ENCODE peak calls at places on chromosomes 2 and 18, in six cellular contexts. Q is CD8-positive, alpha-beta T cell; E is SJSA1; G is HL-60; R is heart right ventricle; S is Caco-2. L is an unnamed sample.

GRCh38 chr18:77105680-77106079 is 26.9 kb downstream of the MBP start:
- DNase-seq in Q (no peak), R (no peak), G (no peak), S (no peak), E (no peak), L (no peak)

GRCh38 chr2:236177967-236178909 is 10.1 kb upstream of the GBX2 start:
- DNase-seq in G (no peak), E (peak; percentile 77), S (peak; percentile 87), Q (no peak), R (peak; percentile 40), L (no peak)

GRCh38 chr2:165113414-165113813 is 90.4 kb downstream of the SCN3A start:
- DNase-seq in R (no peak), Q (no peak), E (peak; percentile 38), S (no peak), G (no peak), L (no peak)

GRCh38 chr2:86038291-86039081 is 67.2 kb downstream of the POLR1A start:
- DNase-seq in S (no peak), G (peak; percentile 84), R (no peak), Q (peak; percentile 91), E (no peak), L (peak; percentile 93)

GRCh38 chr2:20501974-20502373 is 55.1 kb downstream of the RHOB start:
- DNase-seq in R (no peak), Q (no peak), G (peak; percentile 69), E (peak; percentile 51), S (no peak), L (no peak)

GRCh38 chr2:72023678-72024390 is 123.8 kb downstream of the CYP26B1 start:
- DNase-seq in R (peak; percentile 0), Q (no peak), S (no peak), G (no peak), E (no peak), L (no peak)

GRCh38 chr2:112187805-112188596 is 49.8 kb downstream of the FBLN7 start:
- DNase-seq in R (no peak), Q (peak; percentile 85), S (no peak), E (no peak), G (no peak), L (peak; percentile 90)

GRCh38 chr18:24491882-24492281 is 31.4 kb downstream of the HRH4 start:
- DNase-seq in G (no peak), S (no peak), R (no peak), E (no peak), Q (no peak), L (peak; percentile 1)

GRCh38 chr2:40242315-40242714 is 209.6 kb downstream of the SLC8A1 start:
- DNase-seq in S (no peak), G (no peak), R (no peak), E (no peak), Q (no peak), L (no peak)

GRCh38 chr2:237134321-237134720 is 48.6 kb downstream of the COPS8 start:
- DNase-seq in R (no peak), G (no peak), Q (no peak), S (no peak), E (no peak), L (no peak)

GRCh38 chr18:48228301-48228715 is 180.9 kb downstream of the ZBTB7C start:
- DNase-seq in E (no peak), S (no peak), R (peak; percentile 34), Q (no peak), G (no peak), L (no peak)

GRCh38 chr2:60058781-60059180 is 494.7 kb downstream of the BCL11A start:
- DNase-seq in G (no peak), E (no peak), Q (no peak), R (no peak), S (no peak), L (no peak)

GRCh38 chr18:286515-287310 is 18.9 kb upstream of the THOC1 start:
- DNase-seq in G (no peak), R (no peak), E (peak; percentile 39), Q (no peak), S (peak; percentile 12), L (peak; percentile 22)

GRCh38 chr18:47975701-47976100 is 45.2 kb upstream of the SMAD2 start:
- DNase-seq in Q (no peak), R (no peak), E (no peak), S (no peak), G (no peak), L (no peak)

GRCh38 chr2:126858436-126858835 is 40.3 kb upstream of the TEX51 start:
- DNase-seq in S (no peak), G (no peak), R (no peak), E (no peak), Q (no peak), L (no peak)

GRCh38 chr2:233228414-233228813 is 23.1 kb upstream of the ATG16L1 start:
- DNase-seq in R (no peak), G (no peak), Q (no peak), E (no peak), S (no peak), L (no peak)

GRCh38 chr18:58288922-58289797 is 245.1 kb downstream of the NEDD4L start:
- DNase-seq in G (no peak), E (peak; percentile 69), R (no peak), S (no peak), Q (no peak), L (no peak)

GRCh38 chr2:114517580-114517979 is 75.1 kb downstream of the DPP10 start:
- DNase-seq in E (no peak), R (no peak), G (no peak), Q (no peak), S (no peak), L (no peak)

GRCh38 chr2:10053351-10053750 is 10.0 kb downstream of the KLF11 start:
- DNase-seq in E (no peak), S (no peak), G (no peak), Q (no peak), R (no peak), L (no peak)

GRCh38 chr2:213627835-213628234 is 343.6 kb downstream of the SPAG16 start:
- DNase-seq in G (no peak), S (no peak), Q (no peak), R (no peak), E (no peak), L (no peak)

GRCh38 chr2:68743531-68743930 is 8.9 kb downstream of the ARHGAP25 start:
- DNase-seq in R (no peak), Q (no peak), E (no peak), S (no peak), G (no peak), L (no peak)
- H3K4me3 ChIP-seq in R (no peak overlapping the region), Q (no peak overlapping the region), E (no peak overlapping the region), S (no peak overlapping the region), G (no peak overlapping the region), L (no peak overlapping the region)

GRCh38 chr2:207042841-207043240 is 103.5 kb downstream of the CPO start:
- DNase-seq in E (no peak), S (no peak), R (no peak), Q (no peak), G (no peak), L (no peak)

GRCh38 chr2:207040606-207041173 is 101.4 kb downstream of the CPO start:
- DNase-seq in G (no peak), E (no peak), Q (no peak), S (no peak), R (no peak), L (no peak)

GRCh38 chr2:207042155-207042554 is 102.8 kb downstream of the CPO start:
- DNase-seq in Q (no peak), S (no peak), E (peak; percentile 59), R (no peak), G (no peak), L (no peak)

GRCh38 chr2:207041753-207042152 is 102.4 kb downstream of the CPO start:
- DNase-seq in S (no peak), Q (no peak), G (no peak), E (no peak), R (no peak), L (no peak)

DNA sequence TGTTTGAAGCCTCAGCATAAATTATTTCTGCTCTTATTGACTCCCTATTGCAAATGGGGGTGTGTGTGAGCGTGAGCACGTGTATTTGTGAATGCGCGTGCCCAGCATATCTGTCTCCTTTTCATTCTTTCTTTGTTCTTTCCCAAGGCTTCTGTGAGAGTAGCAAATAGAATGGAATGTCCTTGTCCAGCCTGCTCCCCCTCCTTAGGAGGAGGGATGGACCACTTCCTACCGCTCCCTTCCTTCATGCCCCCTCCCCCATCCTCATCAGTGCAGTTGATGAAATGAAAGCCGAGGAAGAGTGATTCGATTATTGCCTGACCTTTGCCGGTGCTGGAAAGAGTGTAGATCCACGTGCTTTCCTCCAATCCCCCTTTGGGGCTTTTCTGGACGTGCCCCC is 102.0 kb downstream of the CPO start:
- DNase-seq in Q (no peak), S (no peak), E (peak; percentile 53), G (no peak), R (no peak), L (no peak)
- H3K4me3 ChIP-seq in Q (no peak overlapping the region), S (no peak overlapping the region), E (no peak overlapping the region), G (no peak overlapping the region), R (no peak overlapping the region), L (no peak overlapping the region)

DNA sequence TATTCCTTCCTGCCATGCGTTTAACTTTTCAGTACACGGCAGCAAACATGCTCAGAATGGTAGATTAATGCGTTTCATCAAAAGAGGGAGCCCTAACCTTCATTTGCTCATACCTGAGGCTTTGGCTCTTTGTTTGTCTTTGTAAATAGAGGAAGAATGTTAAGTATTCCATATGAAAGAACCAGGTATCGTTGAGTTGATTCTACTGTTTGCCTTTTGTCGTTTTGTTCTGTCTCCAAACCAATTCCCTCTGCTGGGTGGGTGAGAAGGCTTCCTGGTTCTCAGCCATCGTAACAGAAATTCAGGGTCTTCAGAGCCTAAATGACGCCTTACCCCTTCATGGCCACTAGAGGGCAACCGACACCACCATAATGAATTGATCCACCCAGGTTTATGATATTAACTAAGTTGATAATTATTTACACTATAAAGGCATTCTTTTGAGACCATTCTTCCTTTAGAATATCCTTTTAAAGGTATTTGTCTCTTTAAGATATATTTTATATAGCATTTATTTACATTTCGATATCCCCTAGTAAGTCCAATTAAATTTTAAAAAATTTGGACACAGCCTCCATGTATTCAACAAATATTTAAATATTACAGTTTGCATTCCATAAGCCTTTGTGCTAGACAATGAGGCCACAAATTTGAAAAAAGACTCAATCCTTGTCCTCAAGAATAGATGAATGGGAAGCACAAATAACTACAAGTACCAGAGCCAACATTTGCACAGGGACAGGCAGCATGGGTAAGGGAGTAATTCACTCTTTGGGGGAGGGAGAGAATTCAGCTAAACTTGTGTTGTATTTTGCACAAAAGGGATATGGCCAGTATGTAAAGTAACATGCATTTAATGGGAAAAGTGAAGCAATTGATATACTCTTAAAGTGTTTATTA is 48.1 kb downstream of the TIMM21 start:
- DNase-seq in R (peak; percentile 25), S (peak; percentile 60), G (peak; percentile 27), Q (peak; percentile 46), E (peak; percentile 70), L (peak; percentile 56)
- H3K4me3 ChIP-seq in R (no peak overlapping the region), S (peak overlapping the region; percentile 24), G (no peak overlapping the region), Q (peak overlapping the region; percentile 42), E (peak overlapping the region; percentile 20), L (peak overlapping the region; percentile 42)

GRCh38 chr18:79404567-79404910 is 8.8 kb downstream of the NFATC1 start:
- DNase-seq in R (no peak), Q (no peak), S (no peak), E (no peak), G (no peak), L (no peak)

GRCh38 chr18:79403723-79404566 is 8.2 kb downstream of the NFATC1 start:
- DNase-seq in E (no peak), S (no peak), R (no peak), Q (no peak), G (no peak), L (no peak)

GRCh38 chr18:79402209-79402576 is 6.5 kb downstream of the NFATC1 start:
- DNase-seq in E (no peak), R (no peak), G (no peak), Q (no peak), S (no peak), L (no peak)

GRCh38 chr18:79401494-79402208 is 5.9 kb downstream of the NFATC1 start:
- DNase-seq in R (no peak), E (no peak), S (no peak), G (no peak), Q (no peak), L (no peak)

GRCh38 chr18:79402977-79403722 is 7.4 kb downstream of the NFATC1 start:
- DNase-seq in Q (no peak), E (no peak), S (no peak), R (peak; percentile 81), G (no peak), L (no peak)
- H3K4me3 ChIP-seq in Q (peak overlapping the region; percentile 28), E (no peak overlapping the region), S (no peak overlapping the region), R (peak overlapping the region; percentile 30), G (no peak overlapping the region), L (no peak overlapping the region)